ENCODE peak calls at places on chromosomes 11 and 22, in seven cellular contexts. One of them, this sample, is unnamed.

GRCh38 chr11:129613076-129613475 is 202.6 kb upstream of the TMEM45B start:
- DNase-seq in CD8-positive, alpha-beta T cell: no peak
- DNase-seq in sigmoid colon: no peak
- DNase-seq in Panc1: no peak
- DNase-seq in OCI-LY7: no peak
- DNase-seq in RWPE2: no peak
- DNase-seq in esophagus muscularis mucosa: peak; percentile 77
- DNase-seq in this sample: no peak

GRCh38 chr11:106091480-106092123 is 14.1 kb downstream of the AASDHPPT start:
- DNase-seq in Panc1: no peak
- DNase-seq in esophagus muscularis mucosa: no peak
- DNase-seq in CD8-positive, alpha-beta T cell: no peak
- DNase-seq in RWPE2: no peak
- DNase-seq in sigmoid colon: no peak
- DNase-seq in OCI-LY7: no peak
- DNase-seq in this sample: peak; percentile 51

GRCh38 chr22:20823264-20823663 is 35.3 kb downstream of the PI4KA start:
- DNase-seq in OCI-LY7: no peak
- DNase-seq in RWPE2: no peak
- DNase-seq in Panc1: no peak
- DNase-seq in CD8-positive, alpha-beta T cell: no peak
- DNase-seq in esophagus muscularis mucosa: no peak
- DNase-seq in sigmoid colon: no peak
- DNase-seq in this sample: no peak

GRCh38 chr22:37431811-37432707 is 4.8 kb upstream of the ELFN2 start:
- DNase-seq in RWPE2: peak; percentile 93
- DNase-seq in sigmoid colon: no peak
- DNase-seq in esophagus muscularis mucosa: no peak
- DNase-seq in CD8-positive, alpha-beta T cell: no peak
- DNase-seq in OCI-LY7: no peak
- DNase-seq in Panc1: no peak
- DNase-seq in this sample: peak; percentile 94

GRCh38 chr11:30635401-30635989 is 49.3 kb upstream of the MPPED2 start:
- DNase-seq in esophagus muscularis mucosa: no peak
- DNase-seq in OCI-LY7: no peak
- DNase-seq in CD8-positive, alpha-beta T cell: no peak
- DNase-seq in Panc1: no peak
- DNase-seq in sigmoid colon: peak; percentile 61
- DNase-seq in RWPE2: no peak
- DNase-seq in this sample: no peak

GRCh38 chr11:84824624-84825023 is 802.5 kb downstream of the DLG2 start:
- DNase-seq in CD8-positive, alpha-beta T cell: no peak
- DNase-seq in Panc1: no peak
- DNase-seq in sigmoid colon: no peak
- DNase-seq in RWPE2: no peak
- DNase-seq in esophagus muscularis mucosa: no peak
- DNase-seq in OCI-LY7: no peak
- DNase-seq in this sample: no peak

GRCh38 chr11:127454856-127455255 is 454.3 kb upstream of the KIRREL3 start:
- DNase-seq in Panc1: no peak
- DNase-seq in CD8-positive, alpha-beta T cell: no peak
- DNase-seq in RWPE2: no peak
- DNase-seq in sigmoid colon: no peak
- DNase-seq in esophagus muscularis mucosa: no peak
- DNase-seq in OCI-LY7: no peak
- DNase-seq in this sample: no peak

GRCh38 chr11:123434911-123435310 is 4.8 kb downstream of the GRAMD1B start:
- DNase-seq in CD8-positive, alpha-beta T cell: no peak
- DNase-seq in OCI-LY7: no peak
- DNase-seq in sigmoid colon: no peak
- DNase-seq in RWPE2: no peak
- DNase-seq in esophagus muscularis mucosa: no peak
- DNase-seq in Panc1: no peak
- DNase-seq in this sample: no peak

GRCh38 chr11:30567644-30568043 is 18.5 kb downstream of the MPPED2 start:
- DNase-seq in RWPE2: no peak
- DNase-seq in Panc1: no peak
- DNase-seq in OCI-LY7: no peak
- DNase-seq in CD8-positive, alpha-beta T cell: no peak
- DNase-seq in esophagus muscularis mucosa: no peak
- DNase-seq in sigmoid colon: no peak
- DNase-seq in this sample: no peak

GRCh38 chr11:132248585-132248984 is 878.2 kb downstream of the NTM start:
- DNase-seq in Panc1: no peak
- DNase-seq in sigmoid colon: no peak
- DNase-seq in RWPE2: no peak
- DNase-seq in esophagus muscularis mucosa: no peak
- DNase-seq in CD8-positive, alpha-beta T cell: no peak
- DNase-seq in OCI-LY7: no peak
- DNase-seq in this sample: no peak

GRCh38 chr11:10539339-10539738 is 1.6 kb downstream of the RNF141 start:
- DNase-seq in esophagus muscularis mucosa: no peak
- DNase-seq in RWPE2: no peak
- DNase-seq in CD8-positive, alpha-beta T cell: no peak
- DNase-seq in sigmoid colon: no peak
- DNase-seq in Panc1: no peak
- DNase-seq in OCI-LY7: no peak
- DNase-seq in this sample: no peak

GRCh38 chr11:69642913-69643632 is 2.1 kb downstream of the CCND1 start:
- DNase-seq in Panc1: no peak
- DNase-seq in OCI-LY7: peak; percentile 81
- DNase-seq in CD8-positive, alpha-beta T cell: peak; percentile 73
- DNase-seq in sigmoid colon: peak; percentile 86
- DNase-seq in esophagus muscularis mucosa: no peak
- DNase-seq in RWPE2: peak; percentile 66
- DNase-seq in this sample: no peak

GRCh38 chr22:31846161-31847115 is 92.6 kb downstream of the DEPDC5 start:
- DNase-seq in CD8-positive, alpha-beta T cell: no peak
- DNase-seq in sigmoid colon: no peak
- DNase-seq in Panc1: no peak
- DNase-seq in RWPE2: no peak
- DNase-seq in OCI-LY7: peak; percentile 43
- DNase-seq in esophagus muscularis mucosa: no peak
- DNase-seq in this sample: no peak

GRCh38 chr22:21915624-21916308 is 36.9 kb downstream of the PPM1F start:
- DNase-seq in CD8-positive, alpha-beta T cell: no peak
- DNase-seq in esophagus muscularis mucosa: no peak
- DNase-seq in RWPE2: no peak
- DNase-seq in sigmoid colon: no peak
- DNase-seq in OCI-LY7: no peak
- DNase-seq in Panc1: no peak
- DNase-seq in this sample: no peak

GRCh38 chr22:47543447-47543846 is 781.0 kb downstream of the TBC1D22A start:
- DNase-seq in OCI-LY7: no peak
- DNase-seq in CD8-positive, alpha-beta T cell: no peak
- DNase-seq in esophagus muscularis mucosa: peak; percentile 55
- DNase-seq in RWPE2: no peak
- DNase-seq in Panc1: no peak
- DNase-seq in sigmoid colon: no peak
- DNase-seq in this sample: no peak

GRCh38 chr11:57288771-57289579 is 35.8 kb downstream of the TNKS1BP1 start:
- DNase-seq in OCI-LY7: no peak
- DNase-seq in Panc1: no peak
- DNase-seq in sigmoid colon: no peak
- DNase-seq in RWPE2: no peak
- DNase-seq in esophagus muscularis mucosa: no peak
- DNase-seq in CD8-positive, alpha-beta T cell: no peak
- DNase-seq in this sample: peak; percentile 92

GRCh38 chr22:37930952-37931440 is 22.4 kb downstream of the C22orf23 start:
- DNase-seq in esophagus muscularis mucosa: no peak
- DNase-seq in CD8-positive, alpha-beta T cell: no peak
- DNase-seq in sigmoid colon: no peak
- DNase-seq in Panc1: no peak
- DNase-seq in RWPE2: no peak
- DNase-seq in OCI-LY7: no peak
- DNase-seq in this sample: no peak

GRCh38 chr11:67405688-67406339 is 1.9 kb downstream of the TBC1D10C start:
- DNase-seq in sigmoid colon: no peak
- DNase-seq in Panc1: no peak
- DNase-seq in OCI-LY7: no peak
- DNase-seq in CD8-positive, alpha-beta T cell: no peak
- DNase-seq in RWPE2: no peak
- DNase-seq in esophagus muscularis mucosa: no peak
- DNase-seq in this sample: no peak

GRCh38 chr11:67404515-67405195 is 772 bp downstream of the TBC1D10C start:
- DNase-seq in sigmoid colon: no peak
- DNase-seq in RWPE2: no peak
- DNase-seq in OCI-LY7: no peak
- DNase-seq in CD8-positive, alpha-beta T cell: peak; percentile 70
- DNase-seq in Panc1: no peak
- DNase-seq in esophagus muscularis mucosa: no peak
- DNase-seq in this sample: no peak

GRCh38 chr11:67406969-67407699 is 3.3 kb downstream of the TBC1D10C start:
- DNase-seq in Panc1: no peak
- DNase-seq in RWPE2: no peak
- DNase-seq in OCI-LY7: peak; percentile 68
- DNase-seq in sigmoid colon: no peak
- DNase-seq in esophagus muscularis mucosa: no peak
- DNase-seq in CD8-positive, alpha-beta T cell: peak; percentile 43
- DNase-seq in this sample: no peak

GRCh38 chr11:67406420-67406968 is 2.6 kb downstream of the TBC1D10C start:
- DNase-seq in esophagus muscularis mucosa: no peak
- DNase-seq in OCI-LY7: no peak
- DNase-seq in RWPE2: no peak
- DNase-seq in CD8-positive, alpha-beta T cell: no peak
- DNase-seq in sigmoid colon: no peak
- DNase-seq in Panc1: no peak
- DNase-seq in this sample: no peak

DNA sequence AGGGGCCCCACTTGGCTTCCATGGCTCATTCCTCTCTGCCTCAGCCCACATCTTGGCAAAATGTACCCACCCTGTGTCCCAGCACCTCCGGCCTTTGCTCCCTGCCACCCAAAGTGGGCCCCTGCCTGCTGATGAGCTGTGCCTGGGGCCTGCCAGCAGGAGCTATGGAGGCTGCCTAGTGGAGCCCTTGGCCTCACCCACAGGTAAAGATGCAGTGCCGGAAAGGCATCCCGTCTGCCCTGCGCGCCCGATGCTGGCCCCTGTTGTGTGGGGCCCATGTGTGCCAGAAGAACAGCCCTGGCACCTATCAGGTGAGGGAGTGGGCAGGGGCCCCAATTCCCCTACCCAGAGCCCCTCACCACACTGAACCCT is 1.3 kb downstream of the TBC1D10C start:
- DNase-seq in sigmoid colon: no peak
- DNase-seq in Panc1: no peak
- DNase-seq in esophagus muscularis mucosa: no peak
- DNase-seq in CD8-positive, alpha-beta T cell: peak; percentile 44
- DNase-seq in OCI-LY7: no peak
- DNase-seq in RWPE2: no peak
- DNase-seq in this sample: no peak
- H3K27ac ChIP-seq in sigmoid colon: no peak overlapping the region
- H3K27ac ChIP-seq in Panc1: no peak overlapping the region
- H3K27ac ChIP-seq in esophagus muscularis mucosa: no peak overlapping the region
- H3K27ac ChIP-seq in CD8-positive, alpha-beta T cell: peak overlapping the region; percentile 75
- H3K27ac ChIP-seq in OCI-LY7: peak overlapping the region; percentile 97
- H3K27ac ChIP-seq in RWPE2: no peak overlapping the region
- H3K27ac ChIP-seq in this sample: no peak overlapping the region

DNA sequence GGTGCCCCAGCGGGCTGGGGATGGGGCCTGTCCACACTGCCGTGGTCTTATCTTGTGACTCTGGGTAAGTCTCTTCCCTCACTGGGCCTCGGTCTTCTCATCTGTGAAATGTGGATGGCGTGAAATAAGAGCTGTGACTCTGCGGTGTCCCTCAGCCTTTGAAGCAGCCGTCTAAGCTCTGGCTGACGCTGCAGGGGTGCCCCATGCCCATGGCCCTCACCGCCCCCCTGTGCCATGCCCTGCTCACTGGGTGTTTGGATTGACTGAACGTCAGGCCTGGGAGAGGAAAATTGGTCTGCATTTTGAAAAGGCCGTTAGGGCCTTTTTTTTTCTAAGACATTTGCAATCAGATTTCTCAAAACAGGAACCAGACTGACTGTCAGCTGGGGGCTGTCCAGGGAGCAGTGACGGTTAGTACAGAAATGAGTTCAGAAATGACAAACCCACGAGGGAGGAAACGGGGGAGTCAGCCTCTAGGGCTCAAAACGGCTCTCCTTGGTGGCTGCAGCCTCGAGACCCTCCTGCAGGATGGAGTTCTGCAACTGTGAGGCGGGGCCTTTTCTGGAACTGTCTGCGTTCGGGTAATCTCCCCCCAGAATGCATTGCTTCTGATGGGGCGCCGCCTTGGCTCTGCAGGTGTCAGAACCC is 1.9 kb downstream of the GRK2 start:
- DNase-seq in OCI-LY7: peak; percentile 92
- DNase-seq in sigmoid colon: peak; percentile 61
- DNase-seq in CD8-positive, alpha-beta T cell: peak; percentile 71
- DNase-seq in esophagus muscularis mucosa: no peak
- DNase-seq in RWPE2: no peak
- DNase-seq in Panc1: no peak
- DNase-seq in this sample: no peak
- H3K27ac ChIP-seq in OCI-LY7: peak overlapping the region; percentile 98
- H3K27ac ChIP-seq in sigmoid colon: peak overlapping the region; percentile 82
- H3K27ac ChIP-seq in CD8-positive, alpha-beta T cell: peak overlapping the region; percentile 58
- H3K27ac ChIP-seq in esophagus muscularis mucosa: peak overlapping the region; percentile 87
- H3K27ac ChIP-seq in RWPE2: peak overlapping the region; percentile 83
- H3K27ac ChIP-seq in Panc1: peak overlapping the region; percentile 79
- H3K27ac ChIP-seq in this sample: peak overlapping the region; percentile 66

GRCh38 chr22:24954114-24954463 is 1.6 kb downstream of the KIAA1671 start:
- DNase-seq in esophagus muscularis mucosa: no peak
- DNase-seq in sigmoid colon: no peak
- DNase-seq in CD8-positive, alpha-beta T cell: no peak
- DNase-seq in RWPE2: no peak
- DNase-seq in Panc1: no peak
- DNase-seq in OCI-LY7: no peak
- DNase-seq in this sample: no peak
- H3K27ac ChIP-seq in esophagus muscularis mucosa: peak overlapping the region; percentile 79
- H3K27ac ChIP-seq in sigmoid colon: peak overlapping the region; percentile 69
- H3K27ac ChIP-seq in CD8-positive, alpha-beta T cell: no peak overlapping the region
- H3K27ac ChIP-seq in RWPE2: peak overlapping the region; percentile 89
- H3K27ac ChIP-seq in Panc1: peak overlapping the region; percentile 92
- H3K27ac ChIP-seq in OCI-LY7: no peak overlapping the region
- H3K27ac ChIP-seq in this sample: peak overlapping the region; percentile 87

DNA sequence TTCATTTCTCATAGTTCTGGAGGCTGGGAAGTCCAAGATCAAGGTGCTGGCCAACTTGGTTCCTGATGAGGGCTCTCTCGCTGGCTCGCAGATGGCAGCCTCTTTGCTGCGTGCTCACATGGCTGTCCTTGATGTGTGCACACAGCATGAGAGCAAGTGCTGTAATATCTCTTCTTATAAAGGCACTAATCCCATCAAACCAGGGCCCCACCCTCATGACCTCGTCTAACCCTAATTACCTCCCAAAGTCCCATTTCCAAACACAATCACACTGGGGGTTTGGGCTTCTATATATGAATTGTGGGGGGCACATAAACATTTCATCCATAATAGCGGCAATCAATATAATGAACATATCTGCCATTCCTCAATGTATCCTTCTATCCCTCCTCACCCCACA is 1062.1 kb downstream of the BRD1 start:
- DNase-seq in esophagus muscularis mucosa: no peak
- DNase-seq in RWPE2: no peak
- DNase-seq in CD8-positive, alpha-beta T cell: peak; percentile 4
- DNase-seq in Panc1: no peak
- DNase-seq in sigmoid colon: no peak
- DNase-seq in OCI-LY7: no peak
- DNase-seq in this sample: no peak
- H3K27ac ChIP-seq in esophagus muscularis mucosa: no peak overlapping the region
- H3K27ac ChIP-seq in RWPE2: no peak overlapping the region
- H3K27ac ChIP-seq in CD8-positive, alpha-beta T cell: no peak overlapping the region
- H3K27ac ChIP-seq in Panc1: no peak overlapping the region
- H3K27ac ChIP-seq in sigmoid colon: no peak overlapping the region
- H3K27ac ChIP-seq in OCI-LY7: no peak overlapping the region
- H3K27ac ChIP-seq in this sample: no peak overlapping the region